ENCODE peak calls at places on chromosome 19, in four cellular contexts. M is omental fat pad, A is WTC11, X is body of pancreas. P is an unnamed sample.

GRCh38 chr19:14758816-14759215 is 19.5 kb downstream of the ADGRE2 start:
- DNase-seq in M (no peak), A (peak), X (no peak), P (no peak)

GRCh38 chr19:2547033-2547680 is 71.2 kb downstream of the GADD45B start:
- DNase-seq in X (no peak), A (no peak), M (no peak), P (no peak)

GRCh38 chr19:7970716-7971448 is 27.4 kb upstream of the TIMM44 start:
- DNase-seq in X (no peak), M (no peak), A (peak), P (no peak)

GRCh38 chr19:34936184-34936583 is 9.5 kb downstream of the ZNF30 start:
- DNase-seq in A (no peak), M (no peak), X (no peak), P (no peak)

GRCh38 chr19:1449467-1450442 is at the start of gene APC2:
- DNase-seq in A (peak), X (no peak), M (no peak), P (no peak)

GRCh38 chr19:15457701-15458484 is 6.5 kb downstream of the RASAL3 start:
- DNase-seq in X (no peak), M (no peak), A (no peak), P (no peak)

GRCh38 chr19:294819-295686 is 3.9 kb upstream of the PLPP2 start:
- DNase-seq in A (peak), X (peak), M (no peak), P (no peak)

GRCh38 chr19:2478756-2479555 is 3.0 kb downstream of the GADD45B start:
- DNase-seq in X (peak), A (peak), M (peak), P (peak)

GRCh38 chr19:8592231-8593009 is 15.2 kb upstream of the MYO1F start:
- DNase-seq in X (peak), A (peak), M (peak), P (peak)

GRCh38 chr19:10748924-10749434 is 31.1 kb downstream of the DNM2 start:
- DNase-seq in A (no peak), X (peak), M (no peak), P (no peak)

GRCh38 chr19:52823676-52824075 is 2.2 kb upstream of the ZNF28 start:
- DNase-seq in M (no peak), A (no peak), X (no peak), P (no peak)

GRCh38 chr19:3039641-3040077 is 10.6 kb upstream of the TLE2 start:
- DNase-seq in A (no peak), X (peak), M (no peak), P (no peak)

GRCh38 chr19:36009633-36010379 is 1.2 kb upstream of the SYNE4 start:
- DNase-seq in X (no peak), M (no peak), A (no peak), P (no peak)

GRCh38 chr19:14556662-14557188 is 15.1 kb downstream of the NDUFB7 start:
- DNase-seq in A (peak), M (peak), X (peak), P (peak)

GRCh38 chr19:43768273-43769050 is 12.3 kb downstream of the KCNN4 start:
- DNase-seq in A (no peak), X (no peak), M (no peak), P (no peak)

GRCh38 chr19:10603084-10603872 is 16.2 kb upstream of the AP1M2 start:
- DNase-seq in X (peak), M (no peak), A (peak), P (no peak)

GRCh38 chr19:34673590-34673989 is 3.4 kb downstream of the SCGB2B2 start:
- DNase-seq in A (no peak), M (no peak), X (no peak), P (no peak)

GRCh38 chr19:43901395-43902390 is 33.4 kb downstream of the ZNF45 start:
- DNase-seq in A (peak), X (peak), M (peak), P (peak)

GRCh38 chr19:11281336-11282049 is 14.5 kb upstream of the TSPAN16 start:
- DNase-seq in M (no peak), A (no peak), X (no peak), P (no peak)

GRCh38 chr19:29603308-29603707 is 2.8 kb upstream of the POP4 start:
- DNase-seq in M (no peak), A (no peak), X (no peak), P (no peak)

GRCh38 chr19:1017115-1017905 is 3.6 kb downstream of the TMEM259 start:
- DNase-seq in X (peak), M (no peak), A (no peak), P (no peak)

GRCh38 chr19:31348416-31349159 is 648 bp downstream of the TSHZ3 start:
- DNase-seq in M (no peak), A (no peak), X (no peak), P (no peak)

GRCh38 chr19:1626417-1627010 is 21.3 kb upstream of the UQCR11 start:
- DNase-seq in M (no peak), X (no peak), A (no peak), P (no peak)

GRCh38 chr19:49677232-49677881 is at the start of gene PRMT1:
- DNase-seq in A (peak), M (no peak), X (no peak), P (no peak)

GRCh38 chr19:1260749-1261511 is 8.2 kb upstream of the CIRBP start:
- DNase-seq in A (peak), M (peak), X (peak), P (peak)

GRCh38 chr19:35882074-35882832 is 13.9 kb downstream of the APLP1 start:
- DNase-seq in A (no peak), M (no peak), X (peak), P (peak)

GRCh38 chr19:2478324-2478755 is 2.4 kb downstream of the GADD45B start:
- DNase-seq in M (peak), A (no peak), X (peak), P (peak)

GRCh38 chr19:5522106-5522505 is 45.6 kb downstream of the TINCR start:
- DNase-seq in A (no peak), X (no peak), M (no peak), P (no peak)

GRCh38 chr19:35126624-35126959 is 8.3 kb downstream of the LGI4 start:
- DNase-seq in M (no peak), X (no peak), A (no peak), P (no peak)

GRCh38 chr19:15286688-15287355 is 45.5 kb downstream of the BRD4 start:
- DNase-seq in X (no peak), M (no peak), A (no peak), P (no peak)

GRCh38 chr19:28023064-28023463 is 1189.9 kb downstream of the UQCRFS1 start:
- DNase-seq in M (no peak), X (no peak), A (no peak), P (no peak)

GRCh38 chr19:2422951-2423880 is 4.2 kb downstream of the TIMM13 start:
- DNase-seq in M (no peak), X (peak), A (no peak), P (no peak)

GRCh38 chr19:49212302-49212701 is 54.7 kb downstream of the TRPM4 start:
- DNase-seq in M (no peak), X (peak), A (no peak), P (no peak)

GRCh38 chr19:801861-802496 is 4.7 kb downstream of the PTBP1 start:
- DNase-seq in A (no peak), X (no peak), M (no peak), P (no peak)

GRCh38 chr19:5273782-5274181 is 66.8 kb downstream of the PTPRS start:
- DNase-seq in M (no peak), A (no peak), X (no peak), P (no peak)

GRCh38 chr19:2015611-2015950 is at the start of gene BTBD2:
- DNase-seq in A (no peak), X (peak), M (no peak), P (no peak)

GRCh38 chr19:45016388-45017314 is 15.4 kb downstream of the RELB start:
- DNase-seq in A (peak), M (peak), X (peak), P (peak)
- TF ChIP-seq CTCF in A (peak), M (no peak), X (peak), P (peak)

GRCh38 chr19:12779162-12779993 is 4.0 kb upstream of the HOOK2 start:
- DNase-seq in X (peak), A (no peak), M (no peak), P (no peak)
- TF ChIP-seq CTCF in X (no peak), A (no peak), M (no peak), P (peak)

GRCh38 chr19:40216013-40216776 is 2.0 kb downstream of the TTC9B start:
- DNase-seq in M (no peak), X (no peak), A (no peak), P (no peak)

GRCh38 chr19:40214936-40215335 is 3.2 kb downstream of the TTC9B start:
- DNase-seq in X (no peak), A (no peak), M (no peak), P (no peak)

GRCh38 chr19:40217921-40218890 is at the start of gene TTC9B:
- DNase-seq in A (peak), X (no peak), M (no peak), P (no peak)

GRCh38 chr19:40216777-40217026 is 1.5 kb downstream of the TTC9B start:
- DNase-seq in A (no peak), M (no peak), X (no peak), P (no peak)

GRCh38 chr19:40217027-40217810 is 965 bp downstream of the TTC9B start:
- DNase-seq in M (no peak), A (peak), X (peak), P (no peak)
- TF ChIP-seq CTCF in M (no peak), A (peak), X (no peak), P (peak)

GRCh38 chr19:17489392-17490030 is 19.2 kb downstream of the SLC27A1 start:
- DNase-seq in X (no peak), M (no peak), A (no peak), P (no peak)
- TF ChIP-seq CTCF in X (no peak), M (no peak), A (no peak), P (no peak)

DNA sequence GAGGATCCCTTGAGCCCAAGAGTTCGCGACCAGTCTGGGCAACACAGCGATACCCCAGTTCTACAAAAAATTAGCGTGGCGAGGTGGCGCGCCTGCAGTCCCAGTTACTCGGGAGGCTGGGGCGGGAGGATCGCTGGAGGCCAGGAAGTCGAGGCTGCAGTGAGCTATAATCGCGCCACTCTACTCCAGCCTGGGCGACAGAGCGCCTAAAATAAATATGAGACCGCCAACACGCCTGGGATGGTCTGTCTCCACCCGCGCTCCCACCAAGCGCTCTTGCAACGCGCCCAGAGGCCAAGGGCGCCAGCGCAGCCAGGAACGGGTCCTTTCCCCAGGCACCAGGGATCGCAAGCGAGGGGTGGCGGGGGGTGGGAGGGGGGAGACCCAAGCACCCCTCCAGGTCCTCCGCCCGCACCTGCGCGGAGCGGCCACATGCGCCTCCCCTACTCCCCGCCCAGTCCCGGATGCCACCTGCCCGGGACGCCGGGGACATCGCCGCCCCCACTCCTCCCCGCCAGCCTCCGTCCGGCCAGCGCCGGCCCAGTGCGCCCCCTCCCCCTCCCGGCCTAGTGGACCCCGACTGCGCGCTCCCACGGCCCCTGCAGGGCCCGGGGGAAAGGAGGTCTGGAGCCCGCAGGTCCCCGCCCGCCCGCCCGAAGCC is 441 bp downstream of the RHPN2 start:
- DNase-seq in M (no peak), X (peak), A (peak), P (no peak)
- TF ChIP-seq CTCF in M (no peak), X (no peak), A (no peak), P (no peak)

DNA sequence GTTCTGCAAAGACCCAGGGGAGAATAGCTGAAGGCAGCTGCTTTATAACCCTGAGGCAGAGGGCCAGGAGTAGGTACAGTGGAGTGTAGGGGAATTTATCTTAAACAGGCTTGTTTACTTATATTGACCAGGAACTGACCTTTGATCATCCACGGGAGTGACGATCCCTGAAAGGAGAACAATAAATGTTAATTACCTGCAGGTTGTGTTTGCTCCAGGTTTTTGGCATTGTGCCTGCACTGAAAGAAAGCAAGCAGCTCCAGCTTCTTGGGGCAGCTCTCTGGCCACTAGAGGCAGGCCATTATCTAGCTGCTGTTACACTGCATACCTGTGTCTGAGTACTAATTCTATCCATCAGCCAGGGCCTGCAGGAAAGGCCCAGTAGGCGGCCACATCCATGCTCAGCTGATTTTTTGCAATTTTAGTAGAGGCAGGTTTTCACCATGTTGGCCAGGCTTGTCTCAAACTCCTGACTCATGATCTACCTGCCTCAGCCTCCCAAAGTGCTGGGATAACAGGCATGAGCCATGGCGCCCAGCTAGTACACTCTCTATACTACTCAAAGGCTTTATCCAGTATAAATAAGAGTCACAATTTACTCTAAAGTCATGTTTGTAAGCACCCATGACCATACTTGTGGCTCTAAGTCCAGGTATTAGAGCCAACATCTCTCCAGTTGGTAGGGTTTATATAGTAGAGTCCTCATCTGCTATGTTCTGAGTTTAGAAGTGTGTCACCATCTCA is 8.5 kb upstream of the ZNF91 start:
- DNase-seq in A (no peak), M (no peak), X (peak), P (no peak)
- TF ChIP-seq CTCF in A (no peak), M (no peak), X (peak), P (peak)

DNA sequence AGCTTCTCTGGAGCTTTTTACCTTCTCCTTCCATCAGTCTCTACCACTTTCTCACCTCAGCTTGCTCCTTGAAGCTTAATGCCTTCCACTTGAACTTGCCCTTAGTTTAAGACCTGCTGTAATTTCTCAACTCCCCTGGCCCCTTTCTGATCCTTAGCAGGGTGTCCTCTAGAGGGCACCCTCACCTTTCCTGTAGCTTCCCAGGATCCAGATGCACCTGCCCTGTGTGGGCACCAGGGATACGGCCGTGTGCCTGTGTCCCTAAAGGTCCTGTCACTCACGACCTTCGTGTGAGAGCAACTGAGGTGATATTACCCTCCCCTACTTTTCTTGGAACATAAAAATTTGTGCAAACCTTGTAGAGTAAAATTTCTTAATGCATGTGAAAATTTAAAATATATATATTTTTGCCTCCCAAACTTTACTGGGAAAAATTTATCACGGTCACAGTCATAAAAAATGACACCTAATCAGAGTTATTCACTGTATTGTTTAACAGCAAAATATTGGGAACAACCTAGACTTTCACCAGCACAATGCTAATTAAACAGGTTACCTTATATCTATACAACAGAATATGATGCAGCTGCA is 46.4 kb downstream of the PSG3 start:
- DNase-seq in M (no peak), X (peak), A (peak), P (peak)
- TF ChIP-seq CTCF in M (no peak), X (peak), A (peak), P (peak)

GRCh38 chr19:55554302-55554701 is 9.0 kb upstream of the SBK3 start:
- DNase-seq in A (no peak), X (no peak), M (no peak), P (no peak)
- TF ChIP-seq CTCF in A (no peak), X (no peak), M (no peak), P (no peak)

DNA sequence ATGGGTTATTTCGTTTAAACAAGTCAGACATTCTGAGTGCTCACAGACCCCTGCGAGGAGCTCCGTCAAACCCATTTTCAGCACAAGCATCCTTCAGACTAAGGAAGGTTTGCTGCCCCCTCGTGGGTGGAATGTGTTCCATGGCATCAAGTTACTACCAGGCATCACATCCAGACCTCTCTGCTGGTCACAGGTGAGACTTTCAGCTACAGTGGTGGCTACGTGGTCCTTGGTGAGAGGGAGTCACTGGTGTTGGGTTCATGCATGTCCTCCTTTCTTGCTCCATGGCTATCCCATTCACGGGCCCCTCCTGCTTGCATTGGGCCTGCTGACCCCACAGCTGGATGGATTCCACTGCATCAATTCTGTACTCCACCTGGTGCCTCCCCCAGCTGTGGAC is 9.1 kb upstream of the LILRB5 start:
- DNase-seq in M (peak), X (peak), A (peak), P (peak)
- TF ChIP-seq CTCF in M (no peak), X (peak), A (peak), P (peak)

GRCh38 chr19:18590273-18591272 is 2.0 kb downstream of the REX1BD start:
- DNase-seq in X (no peak), M (no peak), A (peak), P (no peak)
- TF ChIP-seq CTCF in X (no peak), M (no peak), A (peak), P (peak)